ENCODE peak calls at places on chromosomes 16 and 17, in five cellular contexts. B, Z, Y, P and V are unnamed samples.

GRCh38 chr17:29005936-29006438 is at the start of gene SEZ6:
- DNase-seq in B (peak; percentile 37), Z (no peak), Y (peak; percentile 16), P (peak; percentile 92), V (peak; percentile 30)

GRCh38 chr17:19317359-19318095 is 45.0 kb downstream of the B9D1 start:
- DNase-seq in B (peak; percentile 46), Z (no peak), Y (no peak), P (peak; percentile 98), V (peak; percentile 46)

GRCh38 chr16:57754354-57755060 is 18.9 kb downstream of the KATNB1 start:
- DNase-seq in B (no peak), Z (no peak), Y (no peak), P (no peak), V (no peak)

GRCh38 chr17:45997624-45998023 is 1.4 kb upstream of the STH start:
- DNase-seq in B (no peak), Z (no peak), Y (no peak), P (no peak), V (no peak)

GRCh38 chr17:28841901-28842281 is 699 bp downstream of the FAM222B start:
- DNase-seq in B (no peak), Z (no peak), Y (no peak), P (no peak), V (no peak)

GRCh38 chr17:38748329-38749221 is at the start of gene PCGF2:
- DNase-seq in B (no peak), Z (no peak), Y (no peak), P (peak; percentile 99), V (peak; percentile 90)

GRCh38 chr17:82291582-82292250 is 18.2 kb upstream of the CSNK1D start:
- DNase-seq in B (no peak), Z (no peak), Y (no peak), P (no peak), V (no peak)

GRCh38 chr16:82682757-82683156 is 56.0 kb downstream of the CDH13 start:
- DNase-seq in B (no peak), Z (no peak), Y (no peak), P (no peak), V (no peak)

GRCh38 chr17:5264930-5265329 is 17.2 kb upstream of the RABEP1 start:
- DNase-seq in B (no peak), Z (no peak), Y (no peak), P (peak; percentile 23), V (no peak)

GRCh38 chr16:88856122-88856827 is 472 bp downstream of the GALNS start:
- DNase-seq in B (no peak), Z (no peak), Y (no peak), P (no peak), V (no peak)

GRCh38 chr16:55349867-55350266 is 25.9 kb downstream of the IRX6 start:
- DNase-seq in B (no peak), Z (no peak), Y (no peak), P (no peak), V (no peak)

GRCh38 chr16:73616186-73616585 is 568.3 kb upstream of the ZFHX3 start:
- DNase-seq in B (no peak), Z (no peak), Y (no peak), P (peak; percentile 1), V (no peak)

GRCh38 chr17:48352630-48353029 is 77.4 kb downstream of the SKAP1 start:
- DNase-seq in B (no peak), Z (no peak), Y (no peak), P (no peak), V (no peak)

GRCh38 chr16:3317315-3317999 is 12.2 kb downstream of the ZNF75A start:
- DNase-seq in B (no peak), Z (peak; percentile 6), Y (no peak), P (peak; percentile 11), V (no peak)

GRCh38 chr16:1436731-1437355 is 6.0 kb downstream of the PERCC1 start:
- DNase-seq in B (no peak), Z (no peak), Y (no peak), P (no peak), V (no peak)

GRCh38 chr17:21213491-21214014 is 408 bp downstream of the TMEM11 start:
- DNase-seq in B (no peak), Z (no peak), Y (peak; percentile 4), P (peak; percentile 68), V (peak; percentile 25)

GRCh38 chr16:71347146-71347545 is 11.4 kb upstream of the CALB2 start:
- DNase-seq in B (no peak), Z (no peak), Y (no peak), P (no peak), V (no peak)

GRCh38 chr16:89842471-89843408 is 14.5 kb downstream of the SPIRE2 start:
- DNase-seq in B (no peak), Z (no peak), Y (no peak), P (no peak), V (no peak)

GRCh38 chr17:28857848-28858360 is 3.1 kb downstream of the ERAL1 start:
- DNase-seq in B (no peak), Z (no peak), Y (no peak), P (no peak), V (no peak)

GRCh38 chr17:82734987-82735866 is at the start of gene FN3K:
- DNase-seq in B (no peak), Z (no peak), Y (no peak), P (peak; percentile 70), V (no peak)

GRCh38 chr17:60135951-60136666 is 13.7 kb upstream of the CA4 start:
- DNase-seq in B (no peak), Z (no peak), Y (no peak), P (no peak), V (no peak)

GRCh38 chr17:4934173-4934979 is 2.3 kb downstream of the GP1BA start:
- DNase-seq in B (no peak), Z (peak; percentile 23), Y (no peak), P (peak; percentile 51), V (no peak)